ENCODE peak calls at places on chromosome 10, in six cellular contexts. O is left ventricle myocardium inferior; B is pancreas; T is fibroblast of lung; H is CD8-positive, alpha-beta memory T cell; F is psoas muscle. X is an unnamed sample.

GRCh38 chr10:96212911-96213310 is 58.5 kb downstream of the BLNK start:
- DNase-seq in T (no peak), O (no peak), B (no peak), H (no peak), F (no peak), X (no peak)

GRCh38 chr10:61613665-61614064 is 49.1 kb upstream of the CABCOCO1 start:
- DNase-seq in F (no peak), T (no peak), H (no peak), B (no peak), O (no peak), X (no peak)

GRCh38 chr10:23432161-23432560 is 6.7 kb upstream of the OTUD1 start:
- DNase-seq in F (no peak), H (no peak), T (no peak), O (no peak), B (no peak), X (peak)

GRCh38 chr10:79329529-79329928 is 17.7 kb upstream of the PPIF start:
- DNase-seq in T (no peak), F (no peak), B (no peak), O (no peak), H (no peak), X (no peak)

GRCh38 chr10:133124357-133125211 is 35.4 kb upstream of the KNDC1 start:
- DNase-seq in F (peak), T (peak), O (peak), B (peak), H (no peak), X (no peak)

GRCh38 chr10:80609331-80609730 is 71.6 kb downstream of the SH2D4B start:
- DNase-seq in O (no peak), B (no peak), T (no peak), H (no peak), F (no peak), X (no peak)

GRCh38 chr10:83218205-83218604 is 921.1 kb upstream of the GHITM start:
- DNase-seq in B (no peak), F (no peak), H (no peak), T (no peak), O (no peak), X (no peak)

GRCh38 chr10:113273151-113273876 is 279.5 kb upstream of the HABP2 start:
- DNase-seq in H (no peak), O (peak), T (peak), F (peak), B (no peak), X (no peak)

GRCh38 chr10:97321807-97322195 is 2.7 kb downstream of the FRAT1 start:
- DNase-seq in T (no peak), B (no peak), H (no peak), O (no peak), F (no peak), X (no peak)

GRCh38 chr10:115093776-115094361 is 704 bp downstream of the ATRNL1 start:
- DNase-seq in F (no peak), T (no peak), O (no peak), B (peak), H (no peak), X (no peak)

GRCh38 chr10:115093286-115093775 is at the start of gene ATRNL1:
- DNase-seq in O (no peak), B (peak), H (no peak), F (peak), T (peak), X (no peak)

GRCh38 chr10:115095758-115096157 is 2.6 kb downstream of the ATRNL1 start:
- DNase-seq in B (no peak), H (no peak), O (no peak), F (no peak), T (no peak), X (no peak)

GRCh38 chr10:115092555-115093285 is 445 bp upstream of the ATRNL1 start:
- DNase-seq in T (peak), O (no peak), F (peak), B (peak), H (no peak), X (no peak)

GRCh38 chr10:115094605-115095004 is 1.4 kb downstream of the ATRNL1 start:
- DNase-seq in B (no peak), H (no peak), O (no peak), T (no peak), F (no peak), X (no peak)
- H3K27ac ChIP-seq in B (no peak), H (no peak), O (no peak), T (no peak), F (no peak), X (no peak)

DNA sequence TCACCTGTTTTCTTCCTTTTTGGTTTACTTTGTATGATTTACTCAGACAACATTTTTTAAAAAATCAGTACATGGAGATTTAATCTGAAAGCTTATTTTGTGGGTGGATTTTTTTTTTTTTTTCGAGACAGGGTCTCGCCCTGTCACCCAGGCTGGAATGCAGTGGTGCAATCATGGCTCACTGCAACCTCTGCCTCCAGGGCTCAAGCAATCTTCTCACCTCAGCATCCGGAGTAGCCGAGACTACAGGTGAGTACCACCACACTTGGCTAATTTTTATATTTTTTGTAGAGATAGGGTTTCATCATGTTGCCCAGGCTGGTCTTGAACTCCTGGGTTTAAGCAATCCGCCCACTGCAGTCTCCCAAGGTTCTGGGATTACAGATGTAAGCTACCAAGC is 2.5 kb downstream of the GSTO1 start:
- DNase-seq in O (no peak), F (no peak), B (no peak), H (no peak), T (no peak), X (no peak)
- H3K27ac ChIP-seq in O (peak), F (peak), B (no peak), H (no peak), T (no peak), X (peak)

GRCh38 chr10:5816170-5816569 is 2.9 kb upstream of the GDI2 start:
- DNase-seq in H (no peak), B (no peak), T (no peak), O (no peak), F (no peak), X (no peak)
- H3K27ac ChIP-seq in H (no peak), B (no peak), T (no peak), O (no peak), F (no peak), X (no peak)

GRCh38 chr10:8304861-8305260 is 250.4 kb downstream of the GATA3 start:
- DNase-seq in F (no peak), O (no peak), T (no peak), H (no peak), B (no peak), X (no peak)
- H3K27ac ChIP-seq in F (no peak), O (no peak), T (no peak), H (no peak), B (no peak), X (no peak)